ENCODE peak calls at places on chromosomes 4 and X, in four cellular contexts. R, A, D and U are unnamed samples.
A peak's percentile ranks its signal among the peaks of the same experiment; 100 is the strongest.

GRCh38 chr4:79906306-79906705 is 166.7 kb downstream of the ANTXR2 start:
- DNase-seq in A (no peak), R (no peak), D (no peak), U (no peak)

GRCh38 chr4:185700048-185700447 is 111.9 kb downstream of the SORBS2 start:
- DNase-seq in R (no peak), D (no peak), A (no peak), U (no peak)

GRCh38 chrX:20454117-20454516 is 187.4 kb upstream of the RPS6KA3 start:
- DNase-seq in R (no peak), A (no peak), D (no peak), U (peak; percentile 26)

GRCh38 chr4:122700178-122700725 is 32.3 kb upstream of the BBS12 start:
- DNase-seq in A (peak; percentile 64), D (peak; percentile 78), R (no peak), U (no peak)

GRCh38 chr4:185541251-185541671 is 6.0 kb upstream of the PDLIM3 start:
- DNase-seq in D (no peak), A (peak; percentile 56), R (peak; percentile 87), U (peak; percentile 49)

GRCh38 chrX:21885568-21885967 is 29.8 kb downstream of the YY2 start:
- DNase-seq in A (no peak), D (no peak), R (no peak), U (no peak)

GRCh38 chrX:66698273-66699204 is 59.7 kb upstream of the EDA2R start:
- DNase-seq in D (no peak), A (no peak), R (no peak), U (no peak)

GRCh38 chr4:5220028-5220427 is 168.7 kb downstream of the STK32B start:
- DNase-seq in D (peak; percentile 52), R (no peak), A (no peak), U (no peak)

GRCh38 chrX:153457136-153457825 is 11.4 kb upstream of the TREX2 start:
- DNase-seq in R (no peak), A (no peak), D (no peak), U (no peak)

GRCh38 chr4:128668566-128668965 is 140.9 kb upstream of the JADE1 start:
- DNase-seq in D (no peak), A (no peak), R (no peak), U (no peak)

GRCh38 chr4:84878090-84878489 is 88.4 kb downstream of the WDFY3 start:
- DNase-seq in R (no peak), D (no peak), A (no peak), U (peak; percentile 52)

GRCh38 chrX:53445977-53446376 is 11.8 kb upstream of the HSD17B10 start:
- DNase-seq in D (peak; percentile 51), R (no peak), A (peak; percentile 17), U (no peak)

GRCh38 chrX:45731448-45731847 is 530.8 kb upstream of the DIPK2B start:
- DNase-seq in A (no peak), D (no peak), R (no peak), U (no peak)

GRCh38 chr4:156298230-156298629 is 344.6 kb upstream of the CTSO start:
- DNase-seq in R (no peak), D (peak; percentile 34), A (no peak), U (no peak)

GRCh38 chrX:134537179-134537945 is 77.4 kb downstream of the HPRT1 start:
- DNase-seq in D (peak; percentile 51), A (no peak), R (no peak), U (peak; percentile 72)

GRCh38 chrX:45497290-45497689 is 296.6 kb upstream of the DIPK2B start:
- DNase-seq in R (no peak), A (no peak), D (no peak), U (no peak)

GRCh38 chrX:31227250-31227649 is 155.4 kb upstream of the FTHL17 start:
- DNase-seq in R (no peak), A (no peak), D (peak; percentile 15), U (no peak)

GRCh38 chr4:27624749-27625148 is 764.1 kb downstream of the STIM2 start:
- DNase-seq in D (no peak), A (no peak), R (no peak), U (no peak)

GRCh38 chr4:140483445-140483844 is 14.6 kb downstream of the MGAT4D start:
- DNase-seq in D (no peak), A (no peak), R (no peak), U (no peak)

GRCh38 chr4:149291463-149291862 is 524.2 kb downstream of the IQCM start:
- DNase-seq in D (peak; percentile 13), A (peak; percentile 65), R (no peak), U (no peak)

GRCh38 chr4:74638689-74639088 is 155.6 kb downstream of the BTC start:
- DNase-seq in R (no peak), D (no peak), A (no peak), U (no peak)

GRCh38 chr4:41305486-41305885 is 48.8 kb downstream of the UCHL1 start:
- DNase-seq in A (no peak), D (no peak), R (no peak), U (no peak)

GRCh38 chrX:120365968-120366367 is 4.1 kb downstream of the ATP1B4 start:
- DNase-seq in A (no peak), D (no peak), R (no peak), U (no peak)
- H3K27ac ChIP-seq in A (no peak overlapping the region), D (no peak overlapping the region), R (no peak overlapping the region), U (no peak overlapping the region)

GRCh38 chr4:126715681-126716080 is 917.1 kb upstream of the INTU start:
- DNase-seq in A (no peak), R (no peak), D (no peak), U (no peak)

GRCh38 chr4:126719803-126720202 is 913.0 kb upstream of the INTU start:
- DNase-seq in A (no peak), D (peak; percentile 4), R (no peak), U (no peak)

GRCh38 chr4:126715067-126715466 is 917.7 kb upstream of the INTU start:
- DNase-seq in A (no peak), R (no peak), D (no peak), U (no peak)

DNA sequence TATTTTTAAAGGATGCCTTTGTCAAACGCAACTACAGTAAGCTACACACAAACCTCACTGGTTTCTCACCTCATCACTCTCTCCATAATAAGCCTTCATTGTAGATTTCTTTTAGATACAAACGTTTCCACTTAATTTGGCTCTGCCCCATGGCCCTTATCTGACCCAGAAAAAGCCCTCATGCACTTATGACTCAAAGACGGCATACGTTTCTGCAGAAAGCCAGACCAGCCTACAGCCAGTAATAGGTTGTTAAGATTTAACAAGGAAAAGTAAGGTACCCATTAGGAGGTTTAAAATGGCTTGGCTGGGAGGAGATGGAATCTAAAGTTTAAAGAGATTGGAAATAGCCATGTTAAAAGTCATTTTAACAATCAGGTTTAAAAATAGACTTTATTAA is 914.6 kb upstream of the INTU start:
- DNase-seq in D (peak; percentile 5), R (no peak), A (no peak), U (no peak)
- H3K27me3 ChIP-seq in D (no peaks in the 10 kb centered on the region), R (no peaks in the 10 kb centered on the region), A (no peaks in the 10 kb centered on the region), U (no peaks in the 10 kb centered on the region)

GRCh38 chrX:40094041-40094899 is 3.5 kb downstream of the BCOR start:
- DNase-seq in D (peak; percentile 77), A (peak; percentile 66), R (peak; percentile 77), U (peak; percentile 59)
- H3K27ac ChIP-seq in D (peak overlapping the region; percentile 88), A (peak overlapping the region; percentile 35), R (peak overlapping the region; percentile 93), U (peak overlapping the region; percentile 23)

GRCh38 chr4:97917115-97917514 is 226.2 kb downstream of the STPG2 start:
- DNase-seq in R (no peak), D (no peak), A (no peak), U (no peak)
- H3K27me3 ChIP-seq in R (no peaks in the 10 kb centered on the region), D (no peaks in the 10 kb centered on the region), A (no peaks in the 10 kb centered on the region), U (no peaks in the 10 kb centered on the region)

GRCh38 chrX:10048695-10049094 is 81.5 kb downstream of the CLDN34 start:
- DNase-seq in D (no peak), R (no peak), A (no peak), U (no peak)
- H3K27ac ChIP-seq in D (no peak overlapping the region), R (no peak overlapping the region), A (no peak overlapping the region), U (no peak overlapping the region)

GRCh38 chr4:13540446-13541175 is 3.7 kb downstream of the NKX3-2 start:
- DNase-seq in R (no peak), A (no peak), D (no peak), U (no peak)

GRCh38 chr4:13543091-13543581 is 1.2 kb downstream of the NKX3-2 start:
- DNase-seq in D (no peak), A (no peak), R (no peak), U (no peak)

GRCh38 chr4:13542577-13543042 is 1.7 kb downstream of the NKX3-2 start:
- DNase-seq in R (no peak), D (no peak), A (no peak), U (no peak)

GRCh38 chr4:13541176-13541604 is 3.1 kb downstream of the NKX3-2 start:
- DNase-seq in R (no peak), D (no peak), A (no peak), U (no peak)

DNA sequence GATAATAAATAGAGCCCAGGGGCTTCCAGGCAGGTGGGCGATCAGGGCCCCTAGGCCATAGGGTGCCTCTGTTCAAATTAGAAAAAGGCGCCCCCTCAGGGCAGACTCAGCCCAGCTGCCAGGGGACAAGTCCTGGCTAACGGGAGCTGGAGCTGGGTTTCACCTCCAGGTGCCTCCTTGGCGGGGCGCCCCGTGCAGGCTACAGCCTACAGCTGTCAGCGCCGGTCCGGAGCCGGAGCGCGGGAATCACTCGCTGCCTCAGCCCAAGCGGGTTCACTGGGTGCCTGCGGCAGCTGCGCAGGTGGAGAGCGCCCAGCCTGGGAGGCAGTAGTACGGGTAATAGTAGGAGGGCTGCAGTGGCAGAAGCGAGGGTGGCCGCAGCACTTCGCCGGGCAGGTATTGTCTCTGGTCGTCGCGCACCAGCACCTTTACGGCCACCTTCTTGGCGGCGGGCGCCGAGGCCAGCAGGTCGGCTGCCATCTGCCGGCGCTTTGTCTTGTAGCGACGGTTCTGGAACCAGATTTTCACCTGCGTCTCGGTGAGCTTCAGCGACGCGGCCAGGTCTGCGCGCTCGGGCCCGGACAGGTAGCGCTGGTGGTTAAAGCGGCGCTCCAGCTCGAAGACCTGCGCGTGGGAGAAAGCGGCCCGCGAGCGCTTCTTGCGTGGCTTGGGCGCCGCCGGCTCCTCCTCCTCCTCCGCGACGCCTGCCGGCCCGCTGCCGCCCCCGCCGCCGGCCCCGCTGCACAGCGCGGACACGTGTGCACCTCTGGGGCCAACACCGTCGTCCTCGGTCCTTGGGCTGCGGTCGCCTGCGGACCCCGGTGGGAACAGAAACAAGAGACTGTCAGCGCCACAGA is 2.4 kb downstream of the NKX3-2 start:
- DNase-seq in R (no peak), D (peak; percentile 75), A (no peak), U (no peak)
- H3K27me3 ChIP-seq in R (peaks cover 100% of the 10 kb centered on the region), D (peaks cover 94% of the 10 kb centered on the region), A (peaks cover 100% of the 10 kb centered on the region), U (no peaks in the 10 kb centered on the region)

DNA sequence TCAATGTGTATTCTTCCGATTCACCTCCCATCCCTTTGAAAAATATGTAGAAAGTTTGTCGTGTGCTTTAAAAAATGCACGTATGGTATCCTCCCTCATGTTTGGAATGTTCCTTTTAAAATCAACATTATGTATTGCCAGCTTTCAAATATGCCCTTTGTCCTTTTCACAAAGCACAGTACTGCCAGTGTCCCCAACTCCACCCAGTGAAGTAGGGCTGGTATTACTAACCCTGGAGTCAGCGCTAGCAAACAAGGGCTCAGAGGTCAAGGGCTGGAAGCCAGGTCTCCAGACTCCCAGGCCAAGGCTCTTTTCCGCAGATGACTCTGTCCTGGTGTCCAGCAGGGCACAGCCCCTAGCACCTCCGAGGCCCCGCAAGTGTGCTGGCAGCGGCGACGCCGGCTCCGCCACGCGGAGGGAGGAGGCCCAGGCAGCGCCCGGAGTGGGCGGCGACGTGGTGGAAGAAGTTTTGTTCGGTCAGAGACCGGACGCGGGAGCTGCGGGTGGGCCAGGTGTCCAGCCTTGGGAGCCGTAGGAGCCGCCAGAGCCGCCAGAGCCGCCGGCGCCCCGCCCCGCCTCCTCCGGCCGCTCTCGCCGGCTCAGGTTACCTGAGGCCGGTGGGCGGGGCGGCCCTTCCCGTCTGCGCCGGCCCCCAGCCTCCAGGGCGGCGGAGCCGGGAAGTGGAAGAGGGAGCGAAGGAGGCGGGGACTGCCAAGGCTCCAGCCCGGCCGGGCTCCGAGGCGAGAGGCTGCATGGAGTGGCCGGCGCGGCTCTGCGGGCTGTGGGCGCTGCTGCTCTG is at the start of gene IL13RA1:
- DNase-seq in D (peak; percentile 93), A (peak; percentile 77), R (peak; percentile 92), U (peak; percentile 79)
- H3K27ac ChIP-seq in D (peak within 1 kb of the TSS; percentile 96), A (peak within 1 kb of the TSS; percentile 85), R (peak within 1 kb of the TSS; percentile 94), U (peak within 1 kb of the TSS; percentile 70)